ENCODE peak calls at places on chromosomes 12 and 14, in five cellular contexts. X, D, G, S and N are unnamed samples.

GRCh38 chr14:70036665-70037064 is 152.1 kb downstream of the SLC8A3 start:
- DNase-seq in X (no peak), D (no peak), G (no peak), S (no peak), N (no peak)

GRCh38 chr12:75944097-75944904 is 87.3 kb downstream of the PHLDA1 start:
- DNase-seq in X (no peak), D (peak), S (no peak), G (peak), N (peak)

GRCh38 chr12:79886917-79887519 is 47.9 kb downstream of the PPP1R12A start:
- DNase-seq in X (no peak), D (peak), G (peak), S (no peak), N (no peak)

GRCh38 chr14:76900406-76901085 is 74.3 kb downstream of the LRRC74A start:
- DNase-seq in D (no peak), G (no peak), S (no peak), X (no peak), N (no peak)

GRCh38 chr12:71691504-71692129 is 5.7 kb downstream of the TMEM19 start:
- DNase-seq in D (no peak), G (no peak), X (no peak), S (no peak), N (no peak)

GRCh38 chr12:94148841-94149780 is 734 bp downstream of the PLXNC1 start:
- DNase-seq in G (no peak), D (peak), X (no peak), S (peak), N (peak)

GRCh38 chr12:68612245-68612644 is 1.5 kb downstream of the RAP1B start:
- DNase-seq in G (no peak), X (no peak), D (no peak), S (no peak), N (no peak)

GRCh38 chr14:66624319-66624937 is 116.5 kb downstream of the GPHN start:
- DNase-seq in D (peak), S (no peak), X (peak), G (no peak), N (peak)

GRCh38 chr12:89800435-89800834 is 91.8 kb upstream of the ATP2B1 start:
- DNase-seq in D (no peak), G (no peak), X (no peak), S (no peak), N (no peak)

GRCh38 chr12:70576341-70577282 is 60.6 kb downstream of the PTPRB start:
- DNase-seq in G (peak), S (no peak), X (no peak), D (peak), N (no peak)

GRCh38 chr12:66090157-66090556 is 40.4 kb downstream of the LLPH start:
- DNase-seq in S (no peak), G (no peak), X (no peak), D (no peak), N (no peak)

GRCh38 chr12:62123721-62124203 is 136.4 kb upstream of the USP15 start:
- DNase-seq in G (no peak), D (peak), X (no peak), S (no peak), N (no peak)

GRCh38 chr14:69535230-69535848 is 39.3 kb downstream of the CCDC177 start:
- DNase-seq in D (no peak), X (no peak), G (no peak), S (no peak), N (peak)

GRCh38 chr12:71846322-71846940 is 6.9 kb downstream of the TBC1D15 start:
- DNase-seq in S (no peak), G (peak), X (no peak), D (peak), N (peak)

GRCh38 chr12:131912526-131913274 is 16.4 kb upstream of the PUS1 start:
- DNase-seq in X (peak), G (no peak), D (no peak), S (no peak), N (peak)

GRCh38 chr14:101834387-101835165 is 73.1 kb downstream of the PPP2R5C start:
- DNase-seq in X (no peak), S (no peak), G (peak), D (no peak), N (no peak)

GRCh38 chr14:80698974-80699373 is 242.6 kb downstream of the CEP128 start:
- DNase-seq in G (no peak), S (no peak), D (no peak), X (no peak), N (no peak)

GRCh38 chr14:82313889-82314288 is 780.2 kb upstream of the SEL1L start:
- DNase-seq in S (no peak), G (no peak), X (no peak), D (no peak), N (no peak)

GRCh38 chr12:107884769-107885694 is 110.5 kb downstream of the ASCL4 start:
- DNase-seq in G (no peak), D (peak), S (peak), X (no peak), N (no peak)

GRCh38 chr14:54474232-54474793 is 14.5 kb downstream of the GMFB start:
- DNase-seq in G (no peak), X (no peak), D (no peak), S (no peak), N (no peak)

GRCh38 chr12:121788176-121788818 is 5.2 kb downstream of the RHOF start:
- DNase-seq in X (peak), D (no peak), G (peak), S (no peak), N (no peak)

GRCh38 chr12:16347391-16348298 is at the start of gene MGST1:
- DNase-seq in S (no peak), X (peak), D (peak), G (peak), N (no peak)